ENCODE peak calls at places on chromosomes 13 and 19, in four cellular contexts. A is transverse colon, K is endodermal cell, H is breast epithelium. I is an unnamed sample.

GRCh38 chr13:78719367-78719766 is 60.4 kb upstream of the OBI1 start:
- DNase-seq in A (no peak), K (no peak), H (no peak), I (no peak)

GRCh38 chr13:21075303-21076264 is 14.2 kb upstream of the LATS2 start:
- DNase-seq in A (no peak), K (peak; percentile 88), H (no peak), I (no peak)

GRCh38 chr19:389246-389934 is 19.6 kb downstream of the C2CD4C start:
- DNase-seq in A (no peak), K (no peak), H (no peak), I (no peak)

GRCh38 chr13:68185767-68186166 is 955.6 kb upstream of the PCDH9 start:
- DNase-seq in A (no peak), K (no peak), H (no peak), I (no peak)

GRCh38 chr13:71830736-71831135 is 36.3 kb downstream of the DACH1 start:
- DNase-seq in A (no peak), K (no peak), H (no peak), I (no peak)

GRCh38 chr13:77918391-77919261 is at the start of gene EDNRB:
- DNase-seq in A (peak; percentile 18), K (peak; percentile 89), H (no peak), I (peak; percentile 27)

GRCh38 chr13:99050983-99051488 is 73.2 kb upstream of the DOCK9 start:
- DNase-seq in A (no peak), K (no peak), H (no peak), I (no peak)

GRCh38 chr19:50708179-50708879 is 11.3 kb downstream of the SHANK1 start:
- DNase-seq in A (no peak), K (no peak), H (no peak), I (no peak)

GRCh38 chr19:16249826-16250434 is 52.2 kb downstream of the AP1M1 start:
- DNase-seq in A (no peak), K (no peak), H (no peak), I (no peak)

GRCh38 chr13:96130818-96131217 is 40.9 kb downstream of the HS6ST3 start:
- DNase-seq in A (no peak), K (peak; percentile 54), H (no peak), I (no peak)

GRCh38 chr13:76289558-76289957 is 596.6 kb downstream of the KCTD12 start:
- DNase-seq in A (no peak), K (no peak), H (no peak), I (no peak)

GRCh38 chr19:52369463-52370340 is at the start of gene ZNF880:
- DNase-seq in A (peak; percentile 90), K (peak; percentile 92), H (peak; percentile 87), I (peak; percentile 95)

GRCh38 chr13:111516712-111517640 is 196.5 kb downstream of the TEX29 start:
- DNase-seq in A (no peak), K (peak; percentile 61), H (no peak), I (peak; percentile 8)

GRCh38 chr13:36675213-36675536 is 1.4 kb downstream of the SERTM1 start:
- DNase-seq in A (no peak), K (no peak), H (no peak), I (no peak)

GRCh38 chr19:47512183-47512947 is 2.5 kb downstream of the NAPA start:
- DNase-seq in A (peak; percentile 77), K (peak; percentile 34), H (peak; percentile 78), I (peak; percentile 64)

GRCh38 chr13:50721664-50721976 is 121.9 kb downstream of the DLEU7 start:
- DNase-seq in A (no peak), K (no peak), H (no peak), I (no peak)

GRCh38 chr19:34692541-34692940 is 15.1 kb downstream of the ZNF302 start:
- DNase-seq in A (no peak), K (no peak), H (no peak), I (no peak)

GRCh38 chr13:23159205-23159586 is 21.6 kb upstream of the SGCG start:
- DNase-seq in A (no peak), K (peak; percentile 91), H (no peak), I (peak; percentile 23)

GRCh38 chr13:81658598-81659370 is 1317.9 kb upstream of the SPRY2 start:
- DNase-seq in A (no peak), K (no peak), H (no peak), I (no peak)

GRCh38 chr13:33189470-33189869 is 96.1 kb downstream of the STARD13 start:
- DNase-seq in A (no peak), K (no peak), H (no peak), I (no peak)

GRCh38 chr13:20191902-20192469 is 752 bp downstream of the GJB2 start:
- DNase-seq in A (peak; percentile 66), K (peak; percentile 81), H (no peak), I (no peak)

GRCh38 chr13:113178896-113179167 is 20.4 kb downstream of the PROZ start:
- DNase-seq in A (no peak), K (no peak), H (no peak), I (no peak)

GRCh38 chr19:10295305-10295846 is 5.6 kb downstream of the ICAM5 start:
- DNase-seq in A (peak; percentile 74), K (peak; percentile 74), H (no peak), I (no peak)

GRCh38 chr19:13036366-13036976 is 41.2 kb downstream of the NFIX start:
- DNase-seq in A (peak; percentile 81), K (peak; percentile 58), H (peak; percentile 76), I (peak; percentile 88)

GRCh38 chr13:84653915-84654534 is 771.8 kb upstream of the SLITRK1 start:
- DNase-seq in A (no peak), K (no peak), H (no peak), I (no peak)

GRCh38 chr19:41690801-41691065 is 2.7 kb upstream of the CEACAM7 start:
- DNase-seq in A (no peak), K (no peak), H (no peak), I (no peak)

GRCh38 chr19:41694196-41694595 is 6.1 kb upstream of the CEACAM7 start:
- DNase-seq in A (no peak), K (no peak), H (no peak), I (no peak)

GRCh38 chr19:41688687-41689086 is 617 bp upstream of the CEACAM7 start:
- DNase-seq in A (no peak), K (no peak), H (peak; percentile 4), I (no peak)

GRCh38 chr19:41689993-41690800 is 2.1 kb upstream of the CEACAM7 start:
- DNase-seq in A (no peak), K (peak; percentile 37), H (no peak), I (no peak)

DNA sequence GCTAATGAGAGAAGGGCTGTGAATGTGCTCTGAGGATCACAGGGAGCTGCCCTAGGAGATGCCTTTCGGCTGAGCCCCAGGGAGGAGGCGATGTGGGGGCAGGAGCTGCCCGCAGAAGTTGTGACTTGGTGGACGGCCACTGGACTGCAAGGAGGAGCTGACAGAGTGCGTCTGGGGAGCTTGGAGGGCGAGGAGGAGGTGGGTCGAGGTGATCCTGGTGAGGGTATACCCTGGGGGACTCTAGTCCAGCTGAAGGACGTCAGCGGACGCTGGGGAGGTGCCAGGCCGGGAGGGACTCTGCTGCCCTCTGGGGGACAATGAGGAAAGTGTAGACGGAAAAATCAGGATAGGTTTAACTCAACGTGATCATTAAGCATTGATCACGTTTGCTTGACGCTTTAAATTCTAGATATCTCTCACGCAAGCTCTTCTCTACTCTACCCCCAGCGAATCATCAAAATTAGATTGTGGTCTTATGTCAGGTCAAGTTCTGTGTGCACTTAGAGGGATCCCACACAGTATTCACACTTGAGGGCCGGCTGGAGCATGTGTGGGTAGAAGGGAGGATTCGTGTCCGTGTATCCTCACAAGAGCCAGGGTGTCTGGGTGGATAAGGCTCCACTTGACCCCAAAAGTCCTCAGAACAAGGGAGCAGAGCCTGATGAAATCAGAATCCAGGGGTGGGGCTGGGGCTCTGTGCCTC is 3.3 kb upstream of the CEACAM7 start:
- DNase-seq in A (peak; percentile 62), K (peak; percentile 87), H (no peak), I (peak; percentile 43)
- H3K27ac ChIP-seq in A (no peak overlapping the region), K (no peak overlapping the region), H (no peak overlapping the region), I (no peak overlapping the region)

DNA sequence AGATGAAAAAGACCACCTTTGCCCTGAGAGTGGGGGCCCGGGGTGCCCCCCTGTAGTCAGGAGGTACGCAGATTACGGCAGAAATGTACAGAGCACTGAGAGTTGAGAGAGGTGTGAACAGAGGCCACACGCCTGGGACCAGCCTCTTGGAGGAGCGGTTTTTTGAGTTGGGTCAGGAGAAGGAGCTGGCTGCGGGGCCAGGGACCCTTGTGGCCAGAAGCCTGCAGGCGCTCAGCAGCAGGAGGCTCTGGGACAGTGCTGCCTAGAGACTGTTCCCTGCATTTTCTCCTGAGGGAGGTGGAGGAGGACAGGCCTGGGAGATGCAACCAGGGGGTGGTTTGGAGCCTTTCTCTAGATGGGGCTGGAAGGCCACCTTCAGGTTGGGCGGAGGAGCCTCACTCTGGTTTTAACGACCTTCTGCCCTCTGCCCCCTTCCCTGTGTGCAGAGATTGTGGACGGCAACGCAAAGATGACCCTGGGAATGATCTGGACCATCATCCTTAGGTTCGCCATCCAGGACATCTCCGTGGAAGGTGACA is 39.7 kb downstream of the CAPN12 start:
- DNase-seq in A (no peak), K (no peak), H (no peak), I (no peak)
- TF ChIP-seq CTCF in A (no peak), K (peak; percentile 47), H (no peak), I (no peak)

DNA sequence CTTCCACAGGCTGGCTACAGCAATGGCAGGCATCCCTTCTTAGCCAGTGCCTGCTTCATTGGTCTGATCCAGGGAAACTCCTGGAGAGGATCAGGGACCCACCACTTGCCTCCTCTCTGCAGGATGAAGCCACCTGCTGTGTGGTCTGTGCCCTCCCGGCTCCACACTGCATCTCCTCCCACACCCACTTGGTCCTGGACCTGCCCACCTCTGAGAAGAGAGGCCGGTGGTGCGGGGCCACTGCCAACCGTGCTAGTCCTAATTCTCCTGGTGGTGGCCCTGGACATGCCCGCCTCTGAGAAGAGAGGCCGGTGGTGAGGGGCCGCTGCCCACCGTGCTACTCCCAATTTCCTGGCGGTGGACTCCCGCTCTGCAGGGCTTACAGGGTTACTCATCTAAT is 98.8 kb downstream of the COL4A1 start:
- DNase-seq in A (no peak), K (no peak), H (no peak), I (no peak)
- H3K36me3 ChIP-seq in A (peaks cover 7% of the 10 kb centered on the region), K (peaks cover 96% of the 10 kb centered on the region), H (no peaks in the 10 kb centered on the region), I (peaks cover 5% of the 10 kb centered on the region)

GRCh38 chr19:18603958-18604819 is 2.4 kb downstream of the CRLF1 start:
- DNase-seq in A (no peak), K (peak; percentile 66), H (no peak), I (no peak)

GRCh38 chr19:18606281-18607221 is at the start of gene CRLF1:
- DNase-seq in A (no peak), K (peak; percentile 53), H (no peak), I (no peak)

GRCh38 chr19:18604820-18605159 is 1.8 kb downstream of the CRLF1 start:
- DNase-seq in A (no peak), K (no peak), H (no peak), I (no peak)

GRCh38 chr19:18605196-18605545 is 1.4 kb downstream of the CRLF1 start:
- DNase-seq in A (no peak), K (no peak), H (no peak), I (no peak)

DNA sequence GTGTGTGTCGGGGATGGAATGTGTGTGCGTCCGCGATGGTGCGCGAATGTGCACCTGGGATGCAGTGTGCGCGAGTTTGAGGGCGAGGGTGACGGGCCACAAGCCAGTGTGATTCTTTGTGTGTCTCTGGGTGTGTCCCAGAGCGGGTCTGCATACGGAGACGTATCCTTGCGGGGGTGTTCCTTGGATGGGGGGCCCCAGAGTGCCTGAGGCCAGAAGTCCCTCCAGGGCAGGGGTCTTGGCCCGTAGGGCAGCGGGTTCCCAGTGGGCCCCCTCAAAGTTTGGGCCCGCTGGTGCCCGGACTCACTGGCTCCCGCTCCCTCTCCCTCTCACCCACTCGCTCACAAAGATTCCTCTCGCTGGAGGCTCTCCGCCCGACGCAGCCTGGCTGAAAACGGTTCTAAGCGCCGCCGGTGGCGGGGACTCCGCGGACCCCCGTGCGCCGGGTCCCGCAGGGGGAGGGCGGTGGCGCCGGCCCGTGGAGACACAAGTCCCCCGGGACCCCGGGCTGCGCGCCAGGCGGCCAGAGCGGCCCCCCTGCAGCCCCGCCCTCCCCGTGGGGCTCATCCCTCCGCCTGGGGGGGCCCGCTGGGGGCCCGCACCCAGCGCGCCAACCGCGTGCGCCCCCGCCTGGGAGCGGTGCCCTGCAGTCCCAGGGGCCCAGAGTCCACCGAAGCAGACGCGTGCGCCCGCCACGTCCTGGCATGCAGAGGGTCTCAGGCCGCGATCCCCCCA is 886 bp downstream of the CRLF1 start:
- DNase-seq in A (no peak), K (peak; percentile 64), H (no peak), I (no peak)
- H3K27ac ChIP-seq in A (no peak overlapping the region), K (no peak overlapping the region), H (no peak overlapping the region), I (peak overlapping the region; percentile 36)

I was measured in WERI-Rb-1.